ENCODE peak calls at places on chromosome 9, in six cellular contexts. L is upper lobe of right lung, V is Panc1, E is breast epithelium, K is sigmoid colon, C is uterus. M is an unnamed sample.

GRCh38 chr9:131478421-131478868 is 24.3 kb upstream of the POMT1 start:
- DNase-seq in L (peak), V (no peak), E (no peak), K (no peak), C (peak), M (no peak)

GRCh38 chr9:68704804-68705635 is at the start of gene PIP5K1B:
- DNase-seq in L (peak), V (no peak), E (peak), K (peak), C (peak), M (peak)

GRCh38 chr9:89475891-89476440 is 21.9 kb downstream of the SEMA4D start:
- DNase-seq in L (no peak), V (no peak), E (no peak), K (peak), C (no peak), M (no peak)

GRCh38 chr9:124774131-124774978 is 2.6 kb upstream of the OLFML2A start:
- DNase-seq in L (peak), V (peak), E (peak), K (peak), C (peak), M (peak)

GRCh38 chr9:16335788-16336580 is 534.5 kb downstream of the BNC2 start:
- DNase-seq in L (no peak), V (no peak), E (no peak), K (peak), C (peak), M (no peak)

GRCh38 chr9:114697951-114698351 is 16.0 kb upstream of the TEX48 start:
- DNase-seq in L (no peak), V (no peak), E (no peak), K (no peak), C (no peak), M (no peak)

GRCh38 chr9:82117025-82117424 is 128.5 kb downstream of the SPATA31D1 start:
- DNase-seq in L (no peak), V (no peak), E (no peak), K (no peak), C (no peak), M (no peak)

GRCh38 chr9:121478816-121479676 is 20.6 kb downstream of the GGTA1 start:
- DNase-seq in L (no peak), V (no peak), E (no peak), K (no peak), C (no peak), M (no peak)

GRCh38 chr9:3288686-3289085 is 237.1 kb downstream of the RFX3 start:
- DNase-seq in L (no peak), V (no peak), E (no peak), K (no peak), C (no peak), M (no peak)

GRCh38 chr9:136722969-136723356 is 10.6 kb downstream of the DIPK1B start:
- DNase-seq in L (no peak), V (no peak), E (no peak), K (no peak), C (no peak), M (no peak)

GRCh38 chr9:124770359-124771020 is 621 bp downstream of the NR6A1 start:
- DNase-seq in L (no peak), V (no peak), E (no peak), K (peak), C (no peak), M (no peak)

GRCh38 chr9:121383715-121384114 is 13.7 kb upstream of the STOM start:
- DNase-seq in L (no peak), V (no peak), E (no peak), K (no peak), C (no peak), M (no peak)

GRCh38 chr9:123933401-123933800 is 3.5 kb upstream of the DENND1A start:
- DNase-seq in L (no peak), V (peak), E (no peak), K (no peak), C (no peak), M (no peak)

GRCh38 chr9:123741214-123741613 is 188.7 kb downstream of the DENND1A start:
- DNase-seq in L (no peak), V (no peak), E (no peak), K (no peak), C (no peak), M (no peak)

GRCh38 chr9:89243296-89244061 is 64.9 kb upstream of the SHC3 start:
- DNase-seq in L (no peak), V (no peak), E (no peak), K (no peak), C (no peak), M (no peak)

GRCh38 chr9:117156771-117157535 is 257.9 kb downstream of the ASTN2 start:
- DNase-seq in L (no peak), V (no peak), E (no peak), K (no peak), C (no peak), M (no peak)

GRCh38 chr9:86796671-86797070 is 150.6 kb downstream of the GAS1 start:
- DNase-seq in L (no peak), V (no peak), E (no peak), K (no peak), C (no peak), M (no peak)

GRCh38 chr9:86795861-86796497 is 151.3 kb downstream of the GAS1 start:
- DNase-seq in L (no peak), V (no peak), E (no peak), K (peak), C (peak), M (no peak)

GRCh38 chr9:86795047-86795437 is 152.3 kb downstream of the GAS1 start:
- DNase-seq in L (peak), V (no peak), E (no peak), K (no peak), C (peak), M (no peak)

GRCh38 chr9:86792136-86792535 is 155.2 kb downstream of the GAS1 start:
- DNase-seq in L (no peak), V (no peak), E (no peak), K (no peak), C (no peak), M (no peak)

DNA sequence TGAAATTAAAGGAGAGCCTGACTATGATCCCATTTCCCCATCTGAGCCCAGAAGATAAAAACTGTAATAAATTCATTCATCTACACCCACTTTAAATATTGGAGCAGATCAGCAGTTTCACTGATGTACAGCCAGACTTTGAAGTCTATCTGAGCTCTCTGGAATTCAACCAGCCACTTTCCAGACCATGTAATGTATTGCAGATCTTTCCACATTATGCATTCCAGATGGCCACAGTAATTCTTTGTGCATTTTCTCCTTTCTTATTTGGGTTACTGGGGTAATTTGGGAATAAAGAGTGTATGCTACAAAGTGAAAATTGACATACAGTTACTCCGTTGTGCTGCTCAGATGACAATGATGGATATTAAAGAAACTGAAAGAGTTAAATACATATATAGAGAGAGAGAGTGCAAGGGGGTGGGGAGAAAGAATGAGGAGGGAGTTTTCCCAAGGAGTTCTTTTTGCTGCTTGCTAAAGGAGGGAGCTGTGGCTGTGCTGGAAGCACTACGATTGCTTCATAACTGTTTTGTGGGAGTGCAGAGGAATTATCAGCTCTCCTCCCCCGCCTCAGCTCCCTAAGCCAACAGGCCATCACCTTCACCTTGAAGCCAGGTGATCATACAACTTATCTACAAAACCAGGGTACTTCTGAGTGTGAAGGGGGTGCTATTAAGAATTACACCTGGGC is 152.8 kb downstream of the GAS1 start:
- DNase-seq in L (no peak), V (no peak), E (no peak), K (no peak), C (peak), M (no peak)
- H3K27ac ChIP-seq in L (no peak), V (no peak), E (peak), K (peak), C (peak), M (no peak)

DNA sequence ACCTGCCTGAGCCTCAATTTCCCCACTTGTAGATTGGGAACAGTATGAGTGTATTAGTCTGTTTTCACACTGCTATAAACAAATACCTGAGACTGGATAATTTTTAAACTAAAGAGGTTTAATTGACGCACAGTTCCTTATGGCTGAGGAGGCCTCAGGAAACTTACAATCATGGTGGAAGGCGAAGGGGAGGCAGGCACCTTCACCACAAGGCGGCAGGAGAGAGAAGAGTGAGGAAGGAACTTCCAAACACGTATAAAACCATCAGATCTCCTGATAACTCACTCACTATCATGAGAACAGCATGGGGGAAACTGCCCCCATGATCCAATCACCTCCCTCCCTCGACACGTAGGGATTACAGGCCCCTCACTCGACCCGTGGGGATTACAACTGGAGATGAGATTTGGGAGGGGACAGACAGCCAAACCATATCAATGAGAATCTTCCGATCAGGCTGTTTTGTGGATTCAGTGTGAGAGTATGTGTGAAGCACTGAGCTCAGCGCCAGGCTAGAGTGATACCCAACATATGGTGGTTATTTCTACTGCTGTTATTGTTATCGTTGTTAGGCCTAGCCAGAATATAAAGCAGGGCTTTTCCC is 14.6 kb upstream of the LMX1B start:
- DNase-seq in L (no peak), V (no peak), E (no peak), K (no peak), C (no peak), M (no peak)
- TF ChIP-seq CTCF in L (no peak), V (no peak), E (no peak), K (no peak), C (no peak), M (no peak)

DNA sequence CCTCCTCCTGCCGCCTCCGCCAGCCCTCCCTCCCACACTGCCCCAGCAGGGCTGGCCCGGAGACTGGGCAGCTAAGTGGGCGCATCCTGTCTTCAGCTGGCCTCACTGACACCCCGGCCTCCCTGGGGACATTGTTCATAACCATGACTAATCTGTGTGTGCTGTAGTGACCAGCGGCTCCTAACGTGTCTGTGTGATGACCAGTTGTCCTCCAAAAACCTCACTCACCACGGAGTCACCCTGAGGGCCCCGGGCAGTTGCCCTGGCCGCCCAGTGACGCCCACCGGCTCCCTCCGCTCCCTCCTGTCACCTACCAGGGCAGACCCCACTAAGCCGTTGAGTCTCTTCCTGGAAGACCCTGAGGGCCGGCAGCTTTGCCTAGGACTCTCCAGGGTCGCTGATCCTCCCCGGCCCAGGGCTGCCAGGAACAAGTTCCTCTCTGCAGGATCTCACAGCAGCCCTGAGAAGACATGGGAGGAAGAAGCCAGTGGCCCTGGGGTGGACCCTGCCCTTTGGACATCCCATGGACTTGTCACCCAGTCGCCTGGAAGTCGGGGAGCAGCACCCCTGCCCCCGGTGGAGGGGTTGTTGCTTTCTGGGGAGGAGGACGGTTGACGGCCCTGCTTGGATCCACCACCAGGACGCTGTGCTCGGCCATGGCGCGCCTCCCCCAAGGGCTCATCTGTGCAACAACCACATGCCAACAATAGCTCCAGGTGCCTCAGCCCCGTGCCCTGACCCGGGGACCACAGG is 110.2 kb upstream of the LMX1B start:
- DNase-seq in L (no peak), V (no peak), E (no peak), K (peak), C (no peak), M (no peak)
- H3K4me3 ChIP-seq in L (no peak), V (no peak), E (no peak), K (no peak), C (no peak), M (no peak)

DNA sequence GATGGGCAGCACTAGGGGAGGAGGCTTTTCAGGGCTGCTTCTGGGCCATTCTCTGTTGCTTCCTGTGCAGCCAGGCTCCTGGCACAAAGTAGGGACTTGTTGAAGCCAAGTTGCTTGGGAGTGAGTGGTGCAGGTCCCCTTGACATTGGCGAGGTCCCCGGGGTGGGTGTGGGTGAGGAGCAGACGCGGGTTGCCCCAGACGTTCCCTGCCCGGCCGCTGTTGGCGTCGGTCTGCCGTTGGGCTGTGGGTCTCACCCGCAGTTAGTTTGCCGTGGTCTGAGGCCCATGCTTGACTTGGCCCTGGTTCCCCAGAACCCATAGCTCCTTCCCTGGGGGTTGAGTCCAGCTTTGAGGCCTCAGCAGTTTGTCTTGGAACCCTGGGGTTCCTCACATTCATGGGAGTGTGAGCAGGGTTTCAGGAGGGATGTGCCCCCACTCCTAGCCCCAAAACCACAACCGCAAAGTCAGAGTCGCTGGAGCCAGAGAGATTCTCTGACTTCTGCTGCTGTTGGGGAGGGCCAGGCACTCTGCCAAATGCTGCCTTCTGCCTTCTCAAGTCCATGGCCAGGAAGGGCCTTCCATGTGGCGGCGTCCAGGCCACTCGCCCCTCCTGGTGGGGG is 77.5 kb downstream of the RXRA start:
- DNase-seq in L (peak), V (no peak), E (no peak), K (peak), C (peak), M (peak)
- H3K27ac ChIP-seq in L (peak), V (no peak), E (peak), K (peak), C (peak), M (peak)

DNA sequence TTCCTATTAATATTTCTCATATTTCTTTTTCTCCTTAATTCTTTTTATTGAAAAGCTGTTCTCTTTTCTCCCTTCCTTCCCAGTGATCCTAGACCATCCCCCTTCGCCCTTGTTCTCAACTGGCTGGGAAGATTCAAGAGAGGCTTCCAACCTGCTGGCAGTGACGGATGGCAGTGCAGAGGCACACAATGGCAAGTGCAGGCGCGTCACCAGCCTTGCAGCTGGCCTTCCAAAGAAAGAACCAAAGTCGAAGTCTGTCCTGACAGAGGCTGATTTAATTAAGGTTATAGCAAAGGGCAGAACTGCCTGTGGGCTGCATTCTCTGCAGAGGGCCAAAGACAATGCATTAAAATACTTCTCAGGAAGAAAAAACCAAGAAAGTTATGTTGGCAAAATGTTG is 7.4 kb downstream of the CEMIP2 start:
- DNase-seq in L (no peak), V (no peak), E (no peak), K (no peak), C (no peak), M (no peak)
- TF ChIP-seq CTCF in L (no peak), V (no peak), E (no peak), K (no peak), C (no peak), M (no peak)

GRCh38 chr9:73093740-73094379 is 57.8 kb upstream of the ANXA1 start:
- DNase-seq in L (no peak), V (no peak), E (no peak), K (no peak), C (no peak), M (no peak)
- H3K4me3 ChIP-seq in L (peak), V (no peak), E (peak), K (peak), C (peak), M (no peak)

GRCh38 chr9:86655147-86655546 is 292.2 kb downstream of the GAS1 start:
- DNase-seq in L (no peak), V (no peak), E (no peak), K (no peak), C (no peak), M (no peak)
- H3K27ac ChIP-seq in L (no peak), V (no peak), E (no peak), K (no peak), C (no peak), M (no peak)